ENCODE peak calls at places on chromosomes 12 and 14, in nine cellular contexts. K is breast epithelium, R is cardiac fibroblast, I is HT1080, B is EH, F is ovary, G is DMS79 treated with DMSO at 0.1 percent for 48 hours, Z is NAMALWA, W is germinal center. P is an unnamed sample.

GRCh38 chr12:15700595-15700994 is 88.6 kb downstream of the EPS8 start:
- DNase-seq in Z (no peak), I (peak; percentile 93), F (no peak), G (no peak), K (no peak), R (peak; percentile 92), W (no peak), B (peak; percentile 94), P (peak; percentile 51)

GRCh38 chr14:56005580-56006053 is 112.6 kb upstream of the PELI2 start:
- DNase-seq in W (no peak), I (no peak), B (no peak), R (peak; percentile 48), K (no peak), F (peak; percentile 60), Z (no peak), G (no peak), P (no peak)

GRCh38 chr14:64186231-64187129 is 107.7 kb downstream of the ESR2 start:
- DNase-seq in K (no peak), Z (no peak), W (no peak), F (peak; percentile 46), B (no peak), G (no peak), R (no peak), I (no peak), P (no peak)

GRCh38 chr14:87797001-87797400 is 196.0 kb downstream of the GALC start:
- DNase-seq in R (no peak), Z (no peak), K (no peak), I (no peak), B (no peak), W (no peak), G (no peak), F (no peak), P (no peak)

GRCh38 chr12:94831081-94831747 is 172.3 kb downstream of the NDUFA12 start:
- DNase-seq in W (peak; percentile 84), Z (peak; percentile 84), F (no peak), G (no peak), R (no peak), B (no peak), K (no peak), I (no peak), P (no peak)

GRCh38 chr12:123488539-123489230 is 30.7 kb downstream of the SNRNP35 start:
- DNase-seq in F (no peak), R (no peak), W (no peak), K (no peak), G (no peak), I (no peak), B (no peak), Z (no peak), P (no peak)

GRCh38 chr14:65141523-65141922 is 39.2 kb upstream of the MAX start:
- DNase-seq in W (no peak), B (no peak), F (no peak), R (no peak), Z (no peak), K (no peak), I (no peak), G (no peak), P (no peak)

GRCh38 chr14:95260537-95261440 is 58.9 kb downstream of the CLMN start:
- DNase-seq in Z (no peak), F (no peak), W (no peak), R (peak; percentile 42), K (peak; percentile 12), B (no peak), G (no peak), I (peak; percentile 77), P (no peak)

GRCh38 chr14:85316701-85317100 is 213.2 kb upstream of the FLRT2 start:
- DNase-seq in Z (no peak), F (no peak), K (no peak), W (no peak), G (no peak), B (peak; percentile 52), I (peak; percentile 2), R (no peak), P (no peak)

GRCh38 chr14:30243805-30244204 is 315.2 kb upstream of the G2E3 start:
- DNase-seq in G (no peak), Z (no peak), I (peak; percentile 81), W (no peak), B (peak; percentile 61), K (no peak), R (peak; percentile 47), F (no peak), P (peak; percentile 11)

GRCh38 chr12:106903241-106903950 is 52.3 kb upstream of the TMEM263 start:
- DNase-seq in W (peak; percentile 85), R (peak; percentile 53), G (peak; percentile 38), B (peak; percentile 66), I (peak; percentile 9), Z (peak; percentile 53), K (peak; percentile 70), F (peak; percentile 68), P (peak; percentile 77)

GRCh38 chr12:74552201-74552600 is 14.6 kb downstream of the ATXN7L3B start:
- DNase-seq in W (no peak), I (no peak), K (no peak), B (no peak), Z (no peak), G (no peak), R (no peak), F (no peak), P (no peak)

GRCh38 chr12:68435816-68436215 is 103.7 kb upstream of the MDM1 start:
- DNase-seq in K (no peak), G (no peak), R (peak; percentile 39), W (no peak), F (no peak), Z (no peak), I (peak; percentile 80), B (peak; percentile 17), P (no peak)

GRCh38 chr12:459430-460258 is at the start of gene B4GALNT3:
- DNase-seq in B (peak; percentile 13), I (no peak), F (peak; percentile 34), G (peak; percentile 81), K (peak; percentile 37), R (peak; percentile 14), W (peak; percentile 83), Z (peak; percentile 21), P (peak; percentile 37)

GRCh38 chr14:104113631-104114420 is 24.6 kb upstream of the KIF26A start:
- DNase-seq in R (no peak), I (no peak), G (no peak), W (no peak), K (no peak), B (no peak), F (peak; percentile 11), Z (no peak), P (no peak)

GRCh38 chr12:49959570-49960473 is 1.9 kb upstream of the AQP5 start:
- DNase-seq in G (peak; percentile 20), K (peak; percentile 81), R (peak; percentile 83), W (no peak), B (peak; percentile 64), I (peak; percentile 92), F (no peak), Z (no peak), P (peak; percentile 63)

GRCh38 chr14:105387530-105387922 is 10.8 kb upstream of the TEX22 start:
- DNase-seq in K (no peak), W (no peak), G (no peak), I (no peak), Z (no peak), F (no peak), B (no peak), R (no peak), P (no peak)

GRCh38 chr14:89327771-89328212 is 89.2 kb downstream of the FOXN3 start:
- DNase-seq in G (peak; percentile 84), Z (no peak), W (no peak), R (no peak), F (no peak), I (no peak), K (no peak), B (peak; percentile 88), P (no peak)

GRCh38 chr14:92657457-92658142 is 90.8 kb downstream of the LGMN start:
- DNase-seq in R (no peak), G (no peak), Z (no peak), F (no peak), I (no peak), W (no peak), B (no peak), K (peak; percentile 27), P (no peak)

GRCh38 chr14:75858375-75858774 is 123.4 kb downstream of the TGFB3 start:
- DNase-seq in Z (no peak), B (no peak), F (no peak), I (no peak), K (no peak), G (no peak), R (no peak), W (no peak), P (no peak)

GRCh38 chr14:105074601-105075053 is 9.4 kb upstream of the GPR132 start:
- DNase-seq in I (no peak), Z (no peak), G (peak; percentile 94), F (no peak), R (no peak), K (no peak), B (no peak), W (no peak), P (no peak)

GRCh38 chr12:105706321-105706972 is 376.0 kb downstream of the C12orf75 start:
- DNase-seq in F (peak; percentile 20), Z (no peak), W (no peak), I (peak; percentile 58), K (no peak), G (peak; percentile 97), B (peak; percentile 80), R (no peak), P (peak; percentile 11)

GRCh38 chr14:70156602-70157001 is 32.1 kb downstream of the SLC8A3 start:
- DNase-seq in R (no peak), Z (no peak), I (no peak), B (no peak), W (no peak), F (no peak), G (no peak), K (no peak), P (no peak)

GRCh38 chr14:105201928-105202513 is 20.9 kb upstream of the NUDT14 start:
- DNase-seq in I (no peak), F (no peak), Z (no peak), B (no peak), G (peak; percentile 30), R (no peak), K (no peak), W (no peak), P (no peak)

GRCh38 chr12:49279706-49280159 is 14.9 kb downstream of the TUBA1C start:
- DNase-seq in W (no peak), I (no peak), K (no peak), G (peak; percentile 30), F (no peak), Z (no peak), B (no peak), R (no peak), P (no peak)

GRCh38 chr14:81176224-81176623 is 44.5 kb downstream of the GTF2A1 start:
- DNase-seq in R (no peak), W (peak; percentile 23), Z (no peak), K (peak; percentile 26), F (peak; percentile 31), I (no peak), B (no peak), G (no peak), P (no peak)

GRCh38 chr12:31118831-31119530 is 45.3 kb downstream of the DDX11 start:
- DNase-seq in R (peak; percentile 6), W (no peak), K (peak; percentile 62), B (peak; percentile 14), I (peak; percentile 37), Z (peak; percentile 71), G (peak; percentile 61), F (peak; percentile 74), P (no peak)

GRCh38 chr12:4997939-4998338 is 45.7 kb upstream of the KCNA5 start:
- DNase-seq in R (peak; percentile 58), W (no peak), B (peak; percentile 99), G (no peak), Z (no peak), K (no peak), F (no peak), I (peak; percentile 88), P (peak; percentile 92)

GRCh38 chr14:37594916-37595808 is at the start of the genes FOXA1 and TTC6:
- DNase-seq in I (peak; percentile 32), Z (no peak), F (no peak), G (peak; percentile 88), B (peak; percentile 42), W (no peak), K (no peak), R (peak; percentile 11), P (no peak)

GRCh38 chr14:74085047-74085637 is 386 bp downstream of the LIN52 start:
- DNase-seq in I (peak; percentile 48), W (no peak), F (no peak), R (peak; percentile 22), K (peak; percentile 23), Z (no peak), G (peak; percentile 68), B (peak; percentile 57), P (peak; percentile 22)

GRCh38 chr14:88895116-88895515 is 70.7 kb downstream of the TTC8 start:
- DNase-seq in W (no peak), I (no peak), F (no peak), R (peak; percentile 23), Z (no peak), K (peak; percentile 31), G (no peak), B (peak; percentile 69), P (no peak)